ENCODE peak calls at places on chromosomes 3 and 15, in five cellular contexts. One of them, this sample, is unnamed.

GRCh38 chr15:94848054-94848453 is 616.7 kb downstream of the MCTP2 start:
- DNase-seq in RWPE1: no peak
- DNase-seq in breast epithelium: no peak
- DNase-seq in left lung: no peak
- DNase-seq in AG04450: no peak
- DNase-seq in this sample: no peak

GRCh38 chr3:113747719-113748046 is 848 bp downstream of the ATP6V1A start:
- DNase-seq in RWPE1: no peak
- DNase-seq in breast epithelium: no peak
- DNase-seq in left lung: no peak
- DNase-seq in AG04450: no peak
- DNase-seq in this sample: no peak

GRCh38 chr3:165744025-165744424 is 93.2 kb downstream of the BCHE start:
- DNase-seq in RWPE1: no peak
- DNase-seq in breast epithelium: no peak
- DNase-seq in left lung: no peak
- DNase-seq in AG04450: no peak
- DNase-seq in this sample: no peak

GRCh38 chr3:188627652-188628051 is 473.7 kb downstream of the LPP start:
- DNase-seq in RWPE1: no peak
- DNase-seq in breast epithelium: no peak
- DNase-seq in left lung: no peak
- DNase-seq in AG04450: peak
- DNase-seq in this sample: no peak

GRCh38 chr3:4805662-4806061 is 173.6 kb upstream of the BHLHE40 start:
- DNase-seq in RWPE1: no peak
- DNase-seq in breast epithelium: no peak
- DNase-seq in left lung: no peak
- DNase-seq in AG04450: no peak
- DNase-seq in this sample: no peak

GRCh38 chr15:64987136-64987535 is 2.6 kb downstream of the SPG21 start:
- DNase-seq in RWPE1: no peak
- DNase-seq in breast epithelium: no peak
- DNase-seq in left lung: no peak
- DNase-seq in AG04450: no peak
- DNase-seq in this sample: no peak

GRCh38 chr3:107068980-107069379 is 308.3 kb upstream of the CCDC54 start:
- DNase-seq in RWPE1: peak
- DNase-seq in breast epithelium: no peak
- DNase-seq in left lung: no peak
- DNase-seq in AG04450: peak
- DNase-seq in this sample: no peak

GRCh38 chr3:28207000-28207733 is 34.3 kb upstream of the CMC1 start:
- DNase-seq in RWPE1: no peak
- DNase-seq in breast epithelium: no peak
- DNase-seq in left lung: no peak
- DNase-seq in AG04450: no peak
- DNase-seq in this sample: no peak

GRCh38 chr3:79140718-79141117 is 627.1 kb downstream of the ROBO1 start:
- DNase-seq in RWPE1: no peak
- DNase-seq in breast epithelium: no peak
- DNase-seq in left lung: no peak
- DNase-seq in AG04450: peak
- DNase-seq in this sample: no peak

GRCh38 chr3:129289201-129289921 is 10.7 kb downstream of the HMCES start:
- DNase-seq in RWPE1: no peak
- DNase-seq in breast epithelium: no peak
- DNase-seq in left lung: no peak
- DNase-seq in AG04450: no peak
- DNase-seq in this sample: no peak

GRCh38 chr3:151315136-151315535 is 1.5 kb downstream of the GPR87 start:
- DNase-seq in RWPE1: no peak
- DNase-seq in breast epithelium: no peak
- DNase-seq in left lung: no peak
- DNase-seq in AG04450: no peak
- DNase-seq in this sample: no peak

GRCh38 chr15:74552761-74553441 is 11.9 kb downstream of the ARID3B start:
- DNase-seq in RWPE1: no peak
- DNase-seq in breast epithelium: no peak
- DNase-seq in left lung: no peak
- DNase-seq in AG04450: no peak
- DNase-seq in this sample: no peak

GRCh38 chr3:62811119-62811518 is 64.1 kb downstream of the CADPS start:
- DNase-seq in RWPE1: no peak
- DNase-seq in breast epithelium: no peak
- DNase-seq in left lung: no peak
- DNase-seq in AG04450: no peak
- DNase-seq in this sample: no peak
- H3K27ac ChIP-seq in RWPE1: no peak
- H3K27ac ChIP-seq in breast epithelium: no peak
- H3K27ac ChIP-seq in left lung: no peak
- H3K27ac ChIP-seq in AG04450: no peak
- H3K27ac ChIP-seq in this sample: no peak

GRCh38 chr3:183098538-183099025 is 714 bp downstream of the MCCC1 start:
- DNase-seq in RWPE1: no peak
- DNase-seq in breast epithelium: no peak
- DNase-seq in left lung: no peak
- DNase-seq in AG04450: no peak
- DNase-seq in this sample: no peak

GRCh38 chr3:183099026-183099837 is at the start of gene MCCC1:
- DNase-seq in RWPE1: peak
- DNase-seq in breast epithelium: peak
- DNase-seq in left lung: peak
- DNase-seq in AG04450: peak
- DNase-seq in this sample: peak

GRCh38 chr3:183100376-183100775 is 1.1 kb upstream of the MCCC1 start:
- DNase-seq in RWPE1: no peak
- DNase-seq in breast epithelium: no peak
- DNase-seq in left lung: no peak
- DNase-seq in AG04450: no peak
- DNase-seq in this sample: no peak

GRCh38 chr3:183094711-183095110 is 4.6 kb downstream of the MCCC1 start:
- DNase-seq in RWPE1: peak
- DNase-seq in breast epithelium: no peak
- DNase-seq in left lung: no peak
- DNase-seq in AG04450: no peak
- DNase-seq in this sample: no peak

GRCh38 chr3:183099838-183100204 is 525 bp upstream of the MCCC1 start:
- DNase-seq in RWPE1: no peak
- DNase-seq in breast epithelium: no peak
- DNase-seq in left lung: no peak
- DNase-seq in AG04450: no peak
- DNase-seq in this sample: no peak
- H3K27ac ChIP-seq in RWPE1: peak
- H3K27ac ChIP-seq in breast epithelium: peak
- H3K27ac ChIP-seq in left lung: peak
- H3K27ac ChIP-seq in AG04450: no peak
- H3K27ac ChIP-seq in this sample: peak

DNA sequence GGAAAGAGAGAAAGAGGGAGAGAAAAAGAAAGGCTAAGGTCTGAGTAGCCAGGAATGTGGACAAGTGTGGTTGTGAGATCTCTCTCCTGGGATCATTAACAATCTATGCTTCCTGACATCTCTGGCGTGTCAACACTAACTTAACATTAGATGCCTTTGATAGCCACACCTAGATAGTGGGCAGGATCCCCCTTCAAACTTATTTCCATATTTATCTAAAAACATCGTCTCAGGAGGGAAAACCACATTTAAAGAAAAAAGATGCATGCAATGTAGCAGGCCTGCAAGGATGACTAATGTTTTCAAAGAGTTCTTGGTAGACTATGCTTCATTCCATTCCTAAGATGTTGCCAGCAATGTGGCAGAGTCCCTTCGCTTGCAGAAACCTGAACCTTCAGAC is 80.9 kb downstream of the MLH1 start:
- DNase-seq in RWPE1: no peak
- DNase-seq in breast epithelium: no peak
- DNase-seq in left lung: no peak
- DNase-seq in AG04450: peak
- DNase-seq in this sample: no peak
- H3K27ac ChIP-seq in RWPE1: no peak
- H3K27ac ChIP-seq in breast epithelium: no peak
- H3K27ac ChIP-seq in left lung: no peak
- H3K27ac ChIP-seq in AG04450: no peak
- H3K27ac ChIP-seq in this sample: no peak

GRCh38 chr3:63896332-63897034 is 15.7 kb downstream of the SCAANT1 start:
- DNase-seq in RWPE1: no peak
- DNase-seq in breast epithelium: no peak
- DNase-seq in left lung: no peak
- DNase-seq in AG04450: no peak
- DNase-seq in this sample: no peak
- H3K27ac ChIP-seq in RWPE1: no peak
- H3K27ac ChIP-seq in breast epithelium: no peak
- H3K27ac ChIP-seq in left lung: no peak
- H3K27ac ChIP-seq in AG04450: no peak
- H3K27ac ChIP-seq in this sample: no peak

GRCh38 chr3:56916697-56917336 is 115.1 kb upstream of the ARHGEF3 start:
- DNase-seq in RWPE1: no peak
- DNase-seq in breast epithelium: no peak
- DNase-seq in left lung: no peak
- DNase-seq in AG04450: no peak
- DNase-seq in this sample: no peak

GRCh38 chr3:56919797-56920195 is 118.0 kb upstream of the ARHGEF3 start:
- DNase-seq in RWPE1: no peak
- DNase-seq in breast epithelium: no peak
- DNase-seq in left lung: no peak
- DNase-seq in AG04450: no peak
- DNase-seq in this sample: no peak

GRCh38 chr3:56919137-56919796 is 117.5 kb upstream of the ARHGEF3 start:
- DNase-seq in RWPE1: no peak
- DNase-seq in breast epithelium: no peak
- DNase-seq in left lung: no peak
- DNase-seq in AG04450: no peak
- DNase-seq in this sample: no peak

GRCh38 chr3:56917337-56917697 is 115.6 kb upstream of the ARHGEF3 start:
- DNase-seq in RWPE1: no peak
- DNase-seq in breast epithelium: no peak
- DNase-seq in left lung: no peak
- DNase-seq in AG04450: no peak
- DNase-seq in this sample: no peak

DNA sequence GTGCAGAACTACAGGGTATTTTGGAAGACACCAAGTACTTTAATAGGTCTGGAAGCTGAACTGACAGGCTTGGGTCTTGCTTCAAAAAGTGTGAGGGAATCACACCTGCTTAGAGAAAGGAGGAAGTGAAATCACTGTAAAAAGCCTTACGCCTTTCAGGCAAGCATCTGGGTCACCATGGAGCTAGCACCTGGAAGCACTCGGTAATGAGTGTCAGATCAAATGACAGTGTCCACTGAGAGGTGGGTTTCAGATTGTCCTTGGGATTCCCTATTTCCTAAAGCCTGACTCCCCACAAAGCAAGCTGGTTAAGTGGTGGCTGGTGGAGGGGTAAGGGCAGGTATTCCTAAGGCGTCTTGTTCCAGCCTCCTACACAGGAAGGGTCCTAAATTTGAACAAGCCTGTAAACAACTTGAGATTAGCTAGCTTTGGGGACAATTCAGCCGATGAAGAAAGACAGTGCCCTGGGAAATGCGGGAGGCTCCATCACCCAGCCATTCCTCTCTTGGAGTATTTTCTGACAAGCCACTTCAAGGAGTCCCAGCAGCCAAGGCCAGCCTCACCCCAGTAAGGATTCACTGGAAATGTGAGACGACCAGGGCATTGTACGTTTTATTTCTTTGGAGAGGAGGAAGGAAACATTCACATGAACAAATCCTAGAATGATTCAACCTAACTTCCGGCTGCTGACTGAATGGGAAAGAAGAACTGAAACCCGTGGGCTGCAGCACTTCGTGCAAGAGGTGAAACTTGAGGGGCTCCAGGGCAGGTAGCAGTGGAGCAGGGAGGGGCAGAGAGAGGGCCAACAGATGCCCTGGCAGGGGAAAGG is 116.2 kb upstream of the ARHGEF3 start:
- DNase-seq in RWPE1: no peak
- DNase-seq in breast epithelium: no peak
- DNase-seq in left lung: no peak
- DNase-seq in AG04450: no peak
- DNase-seq in this sample: no peak
- H3K27ac ChIP-seq in RWPE1: no peak
- H3K27ac ChIP-seq in breast epithelium: no peak
- H3K27ac ChIP-seq in left lung: peak
- H3K27ac ChIP-seq in AG04450: no peak
- H3K27ac ChIP-seq in this sample: no peak

DNA sequence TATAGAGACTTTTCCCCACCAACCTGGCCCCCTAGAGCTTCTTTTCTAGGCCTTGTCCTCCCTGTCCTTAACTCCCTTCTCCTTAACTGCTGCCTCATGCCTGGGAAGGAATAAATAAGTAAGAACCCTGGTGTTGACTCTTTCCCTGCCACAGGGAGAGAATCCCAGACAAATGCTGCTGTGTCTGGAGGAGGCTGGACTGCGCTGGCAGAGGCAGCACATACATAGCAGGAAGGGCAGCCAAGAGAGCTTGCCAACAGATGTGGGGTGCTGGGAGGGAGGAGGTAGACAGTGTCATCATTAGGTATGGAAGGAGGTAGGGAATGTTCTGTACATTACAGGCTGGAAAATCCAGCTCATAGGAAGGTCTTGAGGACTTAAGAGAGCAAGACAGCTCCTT is 115.6 kb upstream of the ROPN1 start:
- DNase-seq in RWPE1: no peak
- DNase-seq in breast epithelium: no peak
- DNase-seq in left lung: no peak
- DNase-seq in AG04450: no peak
- DNase-seq in this sample: no peak
- H3K27ac ChIP-seq in RWPE1: no peak
- H3K27ac ChIP-seq in breast epithelium: peak
- H3K27ac ChIP-seq in left lung: no peak
- H3K27ac ChIP-seq in AG04450: no peak
- H3K27ac ChIP-seq in this sample: no peak

GRCh38 chr3:140599009-140599408 is 78.9 kb upstream of the TRIM42 start:
- DNase-seq in RWPE1: peak
- DNase-seq in breast epithelium: no peak
- DNase-seq in left lung: no peak
- DNase-seq in AG04450: no peak
- DNase-seq in this sample: no peak
- H3K27ac ChIP-seq in RWPE1: no peak
- H3K27ac ChIP-seq in breast epithelium: no peak
- H3K27ac ChIP-seq in left lung: no peak
- H3K27ac ChIP-seq in AG04450: no peak
- H3K27ac ChIP-seq in this sample: no peak